ENCODE peak calls at places on chromosomes 5 and 9, in eight cellular contexts. W is IMR-90; M is left ventricle myocardium inferior; Z is effector memory CD4-positive, alpha-beta T cell; K is CD4-positive, CD25-positive, alpha-beta regulatory T cell; I is heart left ventricle; L is cardiac muscle cell; A is CD8-positive, alpha-beta memory T cell. T is an unnamed sample.

GRCh38 chr5:3080366-3080765 is 328.9 kb upstream of the IRX2 start:
- DNase-seq in W (no peak), M (no peak), Z (no peak), K (no peak), I (no peak), L (no peak), A (no peak), T (no peak)

GRCh38 chr5:14034991-14035390 is 90.5 kb upstream of the DNAH5 start:
- DNase-seq in W (peak; percentile 42), M (no peak), Z (no peak), K (no peak), I (no peak), L (no peak), A (no peak), T (no peak)

GRCh38 chr5:174610968-174611367 is 113.4 kb upstream of the MSX2 start:
- DNase-seq in W (peak; percentile 75), M (no peak), Z (no peak), K (no peak), I (no peak), L (peak; percentile 75), A (no peak), T (no peak)

GRCh38 chr5:79837707-79838620 is 148.3 kb downstream of the CMYA5 start:
- DNase-seq in W (no peak), M (no peak), Z (no peak), K (no peak), I (no peak), L (peak; percentile 18), A (no peak), T (no peak)

GRCh38 chr9:942805-943580 is 33.5 kb upstream of the DMRT3 start:
- DNase-seq in W (no peak), M (no peak), Z (no peak), K (no peak), I (no peak), L (no peak), A (no peak), T (no peak)

GRCh38 chr5:35232124-35232523 is 1.8 kb upstream of the PRLR start:
- DNase-seq in W (no peak), M (no peak), Z (no peak), K (no peak), I (no peak), L (no peak), A (no peak), T (no peak)

GRCh38 chr9:132498811-132499210 is 83.6 kb upstream of the BARHL1 start:
- DNase-seq in W (peak; percentile 17), M (no peak), Z (no peak), K (no peak), I (no peak), L (no peak), A (no peak), T (no peak)

GRCh38 chr9:135100241-135101067 is 13.0 kb downstream of the OLFM1 start:
- DNase-seq in W (no peak), M (no peak), Z (no peak), K (no peak), I (no peak), L (no peak), A (no peak), T (no peak)

GRCh38 chr9:6873862-6874261 is 116.1 kb downstream of the KDM4C start:
- DNase-seq in W (peak; percentile 56), M (no peak), Z (no peak), K (no peak), I (no peak), L (peak; percentile 68), A (no peak), T (no peak)

GRCh38 chr5:64147849-64148441 is 17.7 kb upstream of the RNF180 start:
- DNase-seq in W (peak; percentile 24), M (peak; percentile 54), Z (no peak), K (no peak), I (peak; percentile 54), L (peak; percentile 67), A (no peak), T (peak; percentile 85)

GRCh38 chr9:16236326-16236725 is 634.1 kb downstream of the BNC2 start:
- DNase-seq in W (peak; percentile 97), M (no peak), Z (no peak), K (no peak), I (no peak), L (peak; percentile 92), A (no peak), T (no peak)

GRCh38 chr5:20514145-20514544 is 526.1 kb upstream of the CDH18 start:
- DNase-seq in W (no peak), M (no peak), Z (no peak), K (no peak), I (no peak), L (no peak), A (no peak), T (no peak)

GRCh38 chr9:27303219-27303618 is 6.3 kb upstream of the EQTN start:
- DNase-seq in W (peak; percentile 4), M (no peak), Z (no peak), K (no peak), I (no peak), L (peak; percentile 7), A (no peak), T (no peak)

GRCh38 chr5:135821061-135821781 is 13.2 kb upstream of the SLC25A48 start:
- DNase-seq in W (no peak), M (no peak), Z (no peak), K (no peak), I (no peak), L (no peak), A (no peak), T (no peak)

GRCh38 chr9:81823672-81824554 is 104.3 kb upstream of the SPATA31D4 start:
- DNase-seq in W (no peak), M (no peak), Z (no peak), K (no peak), I (no peak), L (no peak), A (no peak), T (no peak)

GRCh38 chr5:44809215-44809955 is 638 bp downstream of the MRPS30 start:
- DNase-seq in W (peak; percentile 62), M (peak; percentile 22), Z (peak; percentile 25), K (peak; percentile 61), I (peak; percentile 32), L (peak; percentile 60), A (peak; percentile 29), T (peak; percentile 65)

GRCh38 chr9:92730897-92731296 is 33.7 kb downstream of the BICD2 start:
- DNase-seq in W (no peak), M (no peak), Z (no peak), K (no peak), I (peak; percentile 13), L (no peak), A (no peak), T (no peak)

GRCh38 chr9:125844611-125845010 is 97.4 kb downstream of the PBX3 start:
- DNase-seq in W (no peak), M (no peak), Z (no peak), K (no peak), I (no peak), L (no peak), A (no peak), T (no peak)
- H3K4me1 ChIP-seq in W (no peaks in the 10 kb centered on the region), M (peaks cover 16% of the 10 kb centered on the region), Z (no peaks in the 10 kb centered on the region), K (no peaks in the 10 kb centered on the region), I (peaks cover 6% of the 10 kb centered on the region), L (peaks cover 16% of the 10 kb centered on the region), A (no peaks in the 10 kb centered on the region), T (peaks cover 3% of the 10 kb centered on the region)

GRCh38 chr5:142334548-142334947 is 9.7 kb upstream of the SPRY4 start:
- DNase-seq in W (no peak), M (no peak), Z (no peak), K (no peak), I (no peak), L (no peak), A (no peak), T (no peak)
- H3K27me3 ChIP-seq in W (no peaks in the 10 kb centered on the region), M (no peaks in the 10 kb centered on the region), Z (no peaks in the 10 kb centered on the region), K (no peaks in the 10 kb centered on the region), I (no peaks in the 10 kb centered on the region), L (no peaks in the 10 kb centered on the region), A (no peaks in the 10 kb centered on the region), T (no peaks in the 10 kb centered on the region)

GRCh38 chr9:37428345-37428744 is 5.8 kb downstream of the GRHPR start:
- DNase-seq in W (no peak), M (no peak), Z (no peak), K (no peak), I (no peak), L (no peak), A (no peak), T (no peak)
- H3K4me1 ChIP-seq in W (peaks cover 5% of the 10 kb centered on the region), M (peaks cover 33% of the 10 kb centered on the region), Z (peaks cover 4% of the 10 kb centered on the region), K (peaks cover 9% of the 10 kb centered on the region), I (peaks cover 15% of the 10 kb centered on the region), L (peaks cover 12% of the 10 kb centered on the region), A (peaks cover 11% of the 10 kb centered on the region), T (peaks cover 16% of the 10 kb centered on the region)

GRCh38 chr5:112576298-112576925 is 157.3 kb upstream of the EPB41L4A start:
- DNase-seq in W (no peak), M (no peak), Z (no peak), K (no peak), I (peak; percentile 36), L (peak; percentile 45), A (no peak), T (no peak)

GRCh38 chr5:112584781-112585180 is 152.9 kb upstream of the APC start:
- DNase-seq in W (no peak), M (no peak), Z (no peak), K (no peak), I (no peak), L (no peak), A (no peak), T (no peak)

GRCh38 chr5:112581811-112582320 is 155.8 kb upstream of the APC start:
- DNase-seq in W (no peak), M (no peak), Z (no peak), K (no peak), I (no peak), L (no peak), A (no peak), T (no peak)

GRCh38 chr5:112583166-112583565 is 154.5 kb upstream of the APC start:
- DNase-seq in W (no peak), M (no peak), Z (no peak), K (no peak), I (no peak), L (no peak), A (no peak), T (no peak)

GRCh38 chr5:112579771-112580170 is 157.9 kb upstream of the APC start:
- DNase-seq in W (no peak), M (no peak), Z (no peak), K (no peak), I (no peak), L (no peak), A (no peak), T (no peak)
- H3K27me3 ChIP-seq in W (no peaks in the 10 kb centered on the region), M (no peaks in the 10 kb centered on the region), Z (no peaks in the 10 kb centered on the region), K (peaks cover 3% of the 10 kb centered on the region), I (no peaks in the 10 kb centered on the region), L (no peaks in the 10 kb centered on the region), A (no peaks in the 10 kb centered on the region), T (no peaks in the 10 kb centered on the region)

GRCh38 chr9:114396558-114397218 is 8.9 kb upstream of the AKNA start:
- DNase-seq in W (peak; percentile 86), M (no peak), Z (no peak), K (no peak), I (no peak), L (peak; percentile 89), A (no peak), T (no peak)
- H3K4me1 ChIP-seq in W (peaks cover 8% of the 10 kb centered on the region), M (peaks cover 30% of the 10 kb centered on the region), Z (peaks cover 39% of the 10 kb centered on the region), K (peaks cover 64% of the 10 kb centered on the region), I (peaks cover 10% of the 10 kb centered on the region), L (peaks cover 13% of the 10 kb centered on the region), A (peaks cover 58% of the 10 kb centered on the region), T (peaks cover 18% of the 10 kb centered on the region)

DNA sequence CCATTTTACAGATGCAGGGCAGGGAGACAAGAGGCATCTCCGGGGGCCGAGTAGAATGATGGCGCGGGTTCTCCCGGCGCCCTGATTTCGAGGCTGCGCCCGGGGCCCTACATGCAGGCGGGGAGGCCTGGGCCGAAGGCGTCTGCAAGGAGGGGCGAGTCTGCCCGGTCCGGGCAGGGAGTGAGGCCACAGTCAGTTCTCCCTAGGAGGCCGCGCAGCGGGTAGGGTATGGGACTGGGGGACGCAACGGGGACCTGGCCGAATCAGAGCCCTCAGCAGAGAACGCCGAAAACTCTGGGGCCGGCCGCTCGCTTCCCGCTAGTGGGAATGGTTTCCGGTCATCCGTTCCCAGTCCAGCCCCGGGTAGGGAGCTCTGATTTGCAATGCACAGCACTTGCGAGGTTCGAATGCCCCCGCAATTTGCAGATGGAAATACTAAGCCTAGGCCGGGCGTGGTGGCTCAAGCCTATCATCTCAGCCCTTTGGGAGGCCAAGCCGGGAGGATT is 6.4 kb downstream of the TLX3 start:
- DNase-seq in W (no peak), M (no peak), Z (no peak), K (no peak), I (no peak), L (no peak), A (no peak), T (peak; percentile 62)
- H3K27me3 ChIP-seq in W (peaks cover 95% of the 10 kb centered on the region), M (peaks cover 100% of the 10 kb centered on the region), Z (peaks cover 34% of the 10 kb centered on the region), K (peaks cover 15% of the 10 kb centered on the region), I (peaks cover 94% of the 10 kb centered on the region), L (peaks cover 100% of the 10 kb centered on the region), A (peaks cover 25% of the 10 kb centered on the region), T (peaks cover 37% of the 10 kb centered on the region)